ENCODE peak calls at places on chromosomes 1 and 21, in five cellular contexts. T is fibroblast of lung, I is endothelial cell of umbilical vein, H is PC-3, A is astrocyte. V is an unnamed sample. For H3K4me1 and H3K36me3, the result is how much of the 10 kb centered on the place peaks cover.

GRCh38 chr21:45286671-45287437 is 841 bp downstream of the POFUT2 start:
- DNase-seq in A (no peak), H (no peak), I (peak), T (no peak), V (no peak)

GRCh38 chr21:31234936-31235335 is 109.1 kb downstream of the TIAM1 start:
- DNase-seq in I (no peak), T (no peak), H (no peak), A (no peak), V (no peak)

GRCh38 chr21:46399129-46399528 is 59.6 kb upstream of the DIP2A start:
- DNase-seq in H (no peak), T (no peak), A (no peak), I (no peak), V (no peak)

GRCh38 chr21:30028537-30028936 is 88.7 kb upstream of the GRIK1 start:
- DNase-seq in I (no peak), T (no peak), A (no peak), H (no peak), V (no peak)

GRCh38 chr1:209883341-209883971 is 54.6 kb upstream of the SYT14 start:
- DNase-seq in H (peak), T (peak), I (peak), A (peak), V (no peak)

GRCh38 chr1:246492611-246493245 is 14.4 kb downstream of the SMYD3 start:
- DNase-seq in T (peak), A (peak), I (peak), H (peak), V (peak)

GRCh38 chr1:186465956-186466355 is 5.0 kb upstream of the PDC start:
- DNase-seq in T (no peak), A (no peak), H (no peak), I (no peak), V (no peak)

GRCh38 chr1:94602312-94602711 is 60.8 kb upstream of the F3 start:
- DNase-seq in H (peak), I (no peak), T (peak), A (peak), V (peak)

GRCh38 chr1:243454328-243454997 is 198.6 kb downstream of the SDCCAG8 start:
- DNase-seq in T (no peak), A (no peak), H (no peak), I (no peak), V (no peak)

GRCh38 chr1:184387871-184388670 is 1.2 kb downstream of the C1orf21 start:
- DNase-seq in A (peak), I (peak), H (peak), T (peak), V (peak)
- H3K4me1 ChIP-seq in A (under half), I (under half), H (under half), T (under half), V (under half)

GRCh38 chr21:32312321-32312720 is 13.7 kb downstream of the MRAP start:
- DNase-seq in H (no peak), A (no peak), I (no peak), T (no peak), V (no peak)
- H3K36me3 ChIP-seq in H (half or more), A (under half), I (under half), T (under half), V (under half)

DNA sequence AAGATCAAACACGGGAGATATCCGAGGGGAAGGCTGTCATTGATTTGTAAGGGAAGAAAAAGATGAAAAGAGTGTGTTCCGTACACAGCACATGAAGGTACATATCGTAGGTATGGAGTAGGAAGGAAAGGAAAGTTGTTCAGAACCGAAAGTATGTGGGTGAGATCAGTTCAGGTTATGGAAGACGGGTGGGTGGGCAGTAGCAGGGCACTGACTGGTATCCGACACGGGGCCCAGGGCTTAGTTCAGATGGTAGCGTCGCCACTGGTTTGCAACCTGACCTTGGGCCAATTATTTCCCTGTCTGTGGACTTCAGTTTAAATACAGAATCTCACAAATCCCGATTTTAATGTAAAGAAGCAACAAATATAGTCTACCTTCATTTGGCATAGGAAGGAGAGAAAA is 27.8 kb upstream of the A3GALT2 start:
- DNase-seq in H (no peak), T (peak), A (no peak), I (peak), V (peak)
- TF ChIP-seq EZH2 in H (no peak), T (no peak), A (no peak), I (no peak), V (no peak)

DNA sequence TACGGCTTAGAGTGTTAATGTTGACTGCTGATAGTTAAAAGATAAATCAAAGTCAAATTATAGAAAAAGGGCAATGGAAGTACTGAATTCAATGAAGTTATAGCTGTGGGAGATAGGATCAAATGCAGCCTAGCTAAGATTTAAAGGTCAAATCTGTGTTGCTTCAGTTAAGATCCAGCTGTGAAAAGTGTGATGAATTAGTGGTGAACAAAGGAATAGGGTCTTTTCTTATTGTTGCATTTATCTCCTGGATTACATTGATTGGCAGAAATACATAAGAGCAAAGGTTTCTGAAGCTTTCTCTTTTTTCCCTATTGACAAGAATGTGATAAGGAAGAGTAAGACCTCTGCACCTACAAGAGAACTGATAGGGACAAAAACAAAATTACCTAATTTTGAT is 1234.6 kb upstream of the ADGRL2 start:
- DNase-seq in H (no peak), I (no peak), A (no peak), T (no peak), V (no peak)
- H3K4me1 ChIP-seq in H (under half), I (under half), A (under half), T (under half), V (under half)

DNA sequence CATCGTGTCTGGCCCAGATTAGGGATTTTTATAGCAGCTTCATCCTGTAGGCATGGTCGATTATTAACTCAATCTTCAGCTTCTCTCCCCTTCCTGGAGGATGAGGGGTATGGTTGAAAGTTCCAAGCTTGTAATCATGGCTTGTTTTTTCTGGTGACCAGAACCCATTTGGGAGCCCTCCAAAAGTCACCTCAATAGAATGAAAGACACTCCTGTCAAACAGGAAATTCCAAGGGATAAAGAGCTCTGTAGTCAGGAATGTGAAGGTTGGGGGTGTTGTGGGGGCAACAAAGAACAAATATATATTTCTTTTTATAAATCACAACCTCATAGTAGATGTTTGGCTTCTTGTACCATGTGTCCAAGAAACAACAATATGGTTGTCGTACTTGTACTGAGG is 212.7 kb upstream of the ESRRG start:
- DNase-seq in T (no peak), A (no peak), H (peak), I (no peak), V (no peak)
- H3K36me3 ChIP-seq in T (under half), A (under half), H (under half), I (under half), V (under half)

GRCh38 chr1:21621051-21621450 is 48.1 kb downstream of the RAP1GAP start:
- DNase-seq in I (no peak), T (no peak), A (no peak), H (no peak), V (no peak)
- TF ChIP-seq EZH2 in I (no peak), T (no peak), A (no peak), H (no peak), V (no peak)

DNA sequence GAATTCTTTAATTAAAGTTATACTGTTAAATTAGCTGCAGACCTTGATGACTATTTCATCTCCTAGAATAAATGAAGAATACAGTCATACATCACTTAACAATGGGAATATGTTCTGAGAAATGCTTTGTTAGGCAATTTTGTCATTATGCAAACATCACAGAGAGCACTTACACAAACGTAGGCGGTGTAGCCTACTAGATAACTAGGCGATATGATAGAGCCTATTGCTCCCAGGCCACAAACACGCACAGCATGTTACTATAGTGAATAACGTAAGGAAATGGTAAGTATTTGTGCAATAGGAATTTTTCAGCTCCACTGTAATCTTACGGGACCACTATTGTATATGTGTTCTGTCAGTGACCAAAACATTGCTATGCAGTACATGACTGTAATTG is 37.6 kb upstream of the DESI2 start:
- DNase-seq in A (no peak), T (no peak), H (no peak), I (no peak), V (no peak)
- H3K4me1 ChIP-seq in A (under half), T (under half), H (under half), I (under half), V (under half)

GRCh38 chr1:234605493-234605982 is 4.4 kb downstream of the IRF2BP2 start:
- DNase-seq in T (no peak), A (no peak), H (no peak), I (no peak), V (no peak)
- H3K36me3 ChIP-seq in T (under half), A (under half), H (half or more), I (under half), V (under half)

DNA sequence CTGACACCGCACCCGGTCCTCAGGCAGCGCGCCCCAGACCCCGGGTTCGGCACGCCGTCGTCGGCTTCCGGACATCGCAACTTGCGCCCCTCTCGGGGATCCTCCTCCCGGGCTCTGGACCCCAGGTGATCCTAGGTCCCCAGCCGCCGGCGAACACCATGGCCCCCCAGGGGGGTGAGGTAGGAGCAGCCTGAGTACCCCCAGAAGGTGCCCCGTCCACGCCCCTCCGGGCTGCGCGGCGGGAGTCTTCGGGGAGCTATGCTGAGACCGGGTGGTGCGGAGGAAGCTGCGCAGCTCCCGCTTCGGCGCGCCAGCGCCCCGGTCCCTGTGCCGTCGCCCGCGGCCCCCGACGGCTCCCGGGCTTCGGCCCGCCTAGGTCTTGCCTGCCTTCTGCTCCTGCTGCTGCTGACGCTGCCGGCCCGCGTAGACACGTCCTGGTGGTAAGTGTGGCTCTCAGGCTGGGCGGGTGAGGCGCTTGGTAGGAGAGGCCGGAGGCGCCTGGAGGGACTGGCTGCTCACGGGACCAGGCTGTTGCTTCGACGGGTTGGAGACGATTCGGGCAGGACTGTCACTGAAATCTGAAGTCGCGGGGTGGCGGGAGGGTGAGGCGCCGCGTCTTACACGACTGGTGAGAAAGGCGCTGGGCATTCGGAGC is 367 bp downstream of the WNT2B start:
- DNase-seq in H (no peak), I (peak), T (no peak), A (no peak), V (no peak)
- TF ChIP-seq EZH2 in H (no peak), I (peak), T (peak), A (peak), V (no peak)

GRCh38 chr21:38487906-38488639 is 10.2 kb downstream of the ERG start:
- DNase-seq in A (no peak), T (no peak), I (peak), H (peak), V (no peak)

GRCh38 chr21:38489283-38489677 is 9.0 kb downstream of the ERG start:
- DNase-seq in A (no peak), H (peak), I (no peak), T (no peak), V (no peak)

GRCh38 chr21:38490411-38491020 is 7.8 kb downstream of the ERG start:
- DNase-seq in I (peak), H (no peak), A (no peak), T (no peak), V (no peak)

GRCh38 chr21:38488640-38489282 is 9.5 kb downstream of the ERG start:
- DNase-seq in I (peak), T (no peak), H (peak), A (no peak), V (no peak)

GRCh38 chr21:38489729-38490128 is 8.5 kb downstream of the ERG start:
- DNase-seq in T (no peak), H (no peak), I (peak), A (no peak), V (no peak)
- H3K4me1 ChIP-seq in T (under half), H (under half), I (half or more), A (under half), V (under half)